ENCODE peak calls at places on chromosomes 2 and 18, in six cellular contexts. F, B, X, H, Z and C are unnamed samples.

GRCh38 chr2:45275235-45275805 is 266.1 kb upstream of the SIX2 start:
- DNase-seq in F (no peak), B (no peak), X (peak; percentile 38), H (no peak), Z (no peak), C (no peak)

GRCh38 chr2:145096582-145096981 is 576.7 kb upstream of the ZEB2 start:
- DNase-seq in F (no peak), B (no peak), X (peak; percentile 86), H (no peak), Z (no peak), C (peak; percentile 73)

GRCh38 chr2:3493610-3493997 is 25.7 kb downstream of the ADI1 start:
- DNase-seq in F (peak; percentile 46), B (peak; percentile 68), X (peak; percentile 79), H (no peak), Z (no peak), C (peak; percentile 85)

GRCh38 chr18:44740000-44740399 is 59.3 kb downstream of the SETBP1 start:
- DNase-seq in F (no peak), B (no peak), X (no peak), H (no peak), Z (no peak), C (no peak)

GRCh38 chr2:197237720-197238370 is 72.7 kb downstream of the ANKRD44 start:
- DNase-seq in F (no peak), B (no peak), X (no peak), H (no peak), Z (no peak), C (no peak)

GRCh38 chr2:128441341-128442052 is 122.8 kb upstream of the HS6ST1 start:
- DNase-seq in F (no peak), B (no peak), X (no peak), H (no peak), Z (no peak), C (no peak)

GRCh38 chr2:47207614-47208013 is 52.5 kb upstream of the STPG4 start:
- DNase-seq in F (no peak), B (no peak), X (no peak), H (no peak), Z (no peak), C (no peak)

GRCh38 chr18:9925369-9925768 is 11.6 kb downstream of the VAPA start:
- DNase-seq in F (no peak), B (no peak), X (no peak), H (no peak), Z (no peak), C (peak; percentile 47)

GRCh38 chr2:111219285-111219684 is 98.6 kb downstream of the BCL2L11 start:
- DNase-seq in F (no peak), B (peak; percentile 37), X (no peak), H (no peak), Z (no peak), C (no peak)

GRCh38 chr2:25279091-25279651 is 62.6 kb downstream of the DNMT3A start:
- DNase-seq in F (peak; percentile 73), B (no peak), X (peak; percentile 38), H (no peak), Z (peak; percentile 66), C (no peak)

GRCh38 chr2:192099742-192100141 is 95.0 kb downstream of the TMEFF2 start:
- DNase-seq in F (no peak), B (no peak), X (no peak), H (no peak), Z (no peak), C (no peak)

GRCh38 chr18:48929212-48929612 is 21.6 kb downstream of the SMAD7 start:
- DNase-seq in F (no peak), B (no peak), X (peak; percentile 14), H (no peak), Z (no peak), C (no peak)

GRCh38 chr2:126886201-126886905 is 12.3 kb upstream of the TEX51 start:
- DNase-seq in F (peak; percentile 56), B (peak; percentile 76), X (peak; percentile 54), H (no peak), Z (peak; percentile 70), C (peak; percentile 30)

GRCh38 chr2:142325870-142326269 is 195.1 kb upstream of the LRP1B start:
- DNase-seq in F (no peak), B (no peak), X (no peak), H (no peak), Z (no peak), C (no peak)

GRCh38 chr18:37222383-37223378 is 342.9 kb downstream of the CELF4 start:
- DNase-seq in F (no peak), B (no peak), X (no peak), H (no peak), Z (no peak), C (no peak)

GRCh38 chr2:57890462-57890861 is 156.1 kb upstream of the VRK2 start:
- DNase-seq in F (no peak), B (no peak), X (peak; percentile 88), H (no peak), Z (no peak), C (no peak)

GRCh38 chr2:157056200-157056676 is 201.3 kb upstream of the GALNT5 start:
- DNase-seq in F (no peak), B (no peak), X (peak; percentile 91), H (no peak), Z (no peak), C (peak; percentile 79)

GRCh38 chr2:130341562-130342019 is 1.1 kb upstream of the IMP4 start:
- DNase-seq in F (no peak), B (no peak), X (peak; percentile 3), H (no peak), Z (peak; percentile 57), C (no peak)

DNA sequence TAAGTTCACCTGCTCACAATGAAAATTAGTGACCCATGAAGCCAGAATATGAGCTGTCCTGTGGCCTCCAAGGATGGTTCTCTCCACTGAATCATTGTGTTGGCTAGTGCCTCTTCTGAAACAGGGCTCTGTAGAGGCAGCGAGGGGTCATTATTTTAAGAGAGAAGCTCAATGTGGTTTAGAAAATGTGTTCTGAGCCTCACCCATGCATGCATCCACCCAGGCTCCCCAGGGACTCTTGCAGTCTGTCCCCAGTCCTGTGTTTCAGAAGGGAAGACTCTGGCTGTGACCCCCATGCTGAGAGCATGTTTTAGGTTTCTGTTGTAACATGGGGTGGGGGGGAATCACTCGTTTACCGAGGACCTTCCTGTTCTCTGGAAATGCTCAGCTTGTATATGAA is 135.2 kb downstream of the RNF144A start:
- DNase-seq in F (no peak), B (no peak), X (no peak), H (no peak), Z (no peak), C (no peak)
- H3K4me3 ChIP-seq in F (no peak overlapping the region), B (no peak overlapping the region), X (no peak overlapping the region), H (no peak overlapping the region), Z (no peak overlapping the region), C (no peak overlapping the region)

DNA sequence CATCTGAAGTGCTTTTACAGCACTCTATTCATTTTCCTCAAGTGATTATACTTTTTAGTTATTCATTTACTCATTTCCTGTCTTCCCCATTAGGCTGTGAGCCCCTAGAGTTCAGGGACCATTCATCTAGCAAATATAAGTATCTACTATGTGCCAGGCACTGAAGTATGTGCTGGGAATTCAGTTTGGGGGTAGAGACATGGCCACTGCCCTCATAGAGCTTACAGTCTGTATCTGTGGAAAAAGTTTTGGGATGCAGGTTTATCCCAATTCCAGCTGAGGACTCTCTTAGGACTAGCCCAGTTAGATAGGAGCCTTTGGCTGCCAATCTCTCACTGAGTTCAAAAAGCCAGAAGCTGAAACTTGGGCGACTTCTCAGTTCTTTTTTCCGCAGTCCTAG is 30.2 kb upstream of the IHH start:
- DNase-seq in F (no peak), B (no peak), X (no peak), H (no peak), Z (no peak), C (no peak)
- H3K4me3 ChIP-seq in F (no peak overlapping the region), B (no peak overlapping the region), X (no peak overlapping the region), H (no peak overlapping the region), Z (no peak overlapping the region), C (no peak overlapping the region)

GRCh38 chr2:205107810-205108209 is 562.5 kb downstream of the PARD3B start:
- DNase-seq in F (no peak), B (no peak), X (no peak), H (no peak), Z (no peak), C (no peak)

DNA sequence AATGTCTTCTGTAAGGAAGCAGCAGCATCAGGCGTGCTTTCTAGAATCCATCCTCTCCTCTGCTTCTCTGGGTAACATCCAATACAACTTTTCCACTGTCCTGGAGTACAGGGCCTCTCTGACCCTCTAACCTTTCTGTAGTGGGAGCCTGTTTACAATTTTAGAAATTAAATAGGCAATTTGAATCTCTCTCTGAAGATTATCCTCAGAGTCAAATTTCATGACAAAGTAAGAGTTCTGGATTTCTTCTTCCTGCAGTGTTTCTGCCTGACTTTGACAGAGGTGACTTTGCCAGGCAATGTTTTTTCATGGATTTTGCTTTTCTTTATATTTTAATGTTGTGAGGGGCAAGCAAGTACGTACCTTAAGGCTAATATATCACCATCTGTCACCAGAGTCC is 558.4 kb downstream of the PARD3B start:
- DNase-seq in F (no peak), B (no peak), X (no peak), H (no peak), Z (no peak), C (no peak)
- H3K4me3 ChIP-seq in F (no peak overlapping the region), B (no peak overlapping the region), X (no peak overlapping the region), H (no peak overlapping the region), Z (no peak overlapping the region), C (no peak overlapping the region)

DNA sequence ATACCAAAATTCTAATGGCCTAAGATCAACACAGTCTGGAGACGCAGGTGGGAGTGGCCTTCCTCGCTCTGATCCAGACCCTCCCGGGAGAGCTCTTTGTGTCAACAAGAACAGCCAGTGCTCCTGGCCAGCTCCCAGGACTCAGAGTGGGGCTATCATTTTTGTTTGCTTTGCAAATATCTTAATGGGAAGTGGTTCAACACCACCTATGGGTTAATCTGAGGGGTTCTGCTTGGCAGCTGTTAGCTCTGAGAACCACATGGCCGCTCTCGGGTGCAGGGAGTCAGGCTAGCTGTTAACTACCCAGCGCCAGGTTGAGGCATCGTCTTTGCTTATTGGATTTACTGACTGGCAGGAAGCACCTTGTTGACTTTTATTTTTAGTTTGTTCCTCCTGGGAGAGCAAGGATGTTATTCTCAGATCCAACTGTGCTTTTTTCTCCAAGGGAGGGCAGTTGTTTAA is 184.8 kb upstream of the SP5 start:
- DNase-seq in F (peak; percentile 80), B (peak; percentile 57), X (peak; percentile 85), H (no peak), Z (peak; percentile 79), C (peak; percentile 66)
- H3K4me3 ChIP-seq in F (peak overlapping the region; percentile 49), B (no peak overlapping the region), X (no peak overlapping the region), H (no peak overlapping the region), Z (no peak overlapping the region), C (no peak overlapping the region)

DNA sequence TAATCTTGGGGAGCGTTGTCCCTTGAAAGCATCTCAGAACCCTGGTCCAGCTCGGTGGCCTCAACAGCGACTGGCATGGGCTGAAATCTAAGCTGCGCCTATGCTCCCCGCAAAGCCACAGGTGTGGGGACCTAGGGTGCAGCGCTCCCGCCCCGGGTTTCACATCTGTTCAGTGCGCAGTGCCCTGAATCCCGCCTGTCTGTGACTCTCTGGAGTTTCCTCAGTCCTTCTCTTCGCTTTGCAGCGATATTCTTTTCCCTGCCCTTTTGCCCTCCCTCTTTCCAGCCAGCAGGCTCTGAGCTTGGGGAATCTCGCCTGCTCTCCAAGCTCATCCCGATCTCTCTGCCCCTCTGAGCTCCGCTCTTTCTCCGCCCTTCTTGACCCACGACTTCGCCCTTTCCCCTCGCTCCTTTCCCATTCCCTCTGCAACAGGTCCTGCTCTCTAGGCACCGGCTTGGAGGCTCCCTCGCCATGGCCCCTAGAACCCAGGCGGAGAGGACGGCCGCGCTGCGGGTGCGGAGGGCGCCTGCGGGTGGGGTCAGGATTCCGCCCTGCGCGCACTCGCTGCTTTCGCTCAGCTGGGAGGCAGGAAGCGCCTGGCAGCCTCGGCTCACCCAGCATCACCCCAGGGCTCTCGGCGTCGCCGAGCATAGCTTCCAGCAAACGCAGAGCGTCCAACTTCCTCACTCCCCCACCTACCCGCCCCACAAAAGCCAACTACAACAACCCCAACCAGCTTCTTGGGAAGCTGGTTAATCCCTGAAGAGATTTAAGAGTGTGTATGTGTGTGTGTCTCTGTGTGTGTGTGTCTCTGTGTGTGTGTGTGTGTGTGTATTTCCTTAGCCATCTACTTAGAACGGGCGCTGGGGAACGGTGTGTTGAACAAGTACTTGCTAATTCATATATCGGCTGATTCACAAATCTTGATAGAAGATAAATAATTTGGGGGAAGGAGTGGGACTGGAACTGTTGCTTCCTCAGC is 1.1 kb downstream of the GRP start:
- DNase-seq in F (no peak), B (peak; percentile 28), X (no peak), H (no peak), Z (no peak), C (no peak)
- H3K4me3 ChIP-seq in F (peak overlapping the region; percentile 49), B (peak overlapping the region; percentile 14), X (no peak overlapping the region), H (no peak overlapping the region), Z (no peak overlapping the region), C (no peak overlapping the region)